ENCODE peak calls at places on chromosome 9, in seven cellular contexts. B, O, K, Z, V, L and F are unnamed samples.

GRCh38 chr9:22790329-22790728 is 343.7 kb downstream of the DMRTA1 start:
- DNase-seq in Z (no peak), O (no peak), K (peak), L (no peak), V (no peak), B (no peak), F (no peak)

GRCh38 chr9:89483592-89484474 is 14.1 kb downstream of the SEMA4D start:
- DNase-seq in K (no peak), B (peak), L (peak), Z (peak), V (no peak), O (peak), F (no peak)

GRCh38 chr9:127954831-127955293 is 17.2 kb upstream of the DPM2 start:
- DNase-seq in L (no peak), O (no peak), Z (no peak), B (no peak), K (no peak), V (peak), F (no peak)

GRCh38 chr9:137077010-137077747 is at the start of gene UAP1L1:
- DNase-seq in L (peak), O (peak), B (peak), K (peak), V (peak), Z (peak), F (no peak)

GRCh38 chr9:121581775-121582600 is 69.4 kb upstream of the DAB2IP start:
- DNase-seq in B (no peak), K (no peak), V (peak), Z (no peak), O (no peak), L (no peak), F (no peak)

GRCh38 chr9:137063311-137064026 is 6.9 kb downstream of the SAPCD2 start:
- DNase-seq in Z (no peak), B (no peak), O (no peak), L (no peak), K (no peak), V (no peak), F (no peak)

GRCh38 chr9:132268725-132269352 is 85.9 kb downstream of the SETX start:
- DNase-seq in V (peak), B (peak), L (peak), Z (peak), O (peak), K (no peak), F (peak)

GRCh38 chr9:24602687-24603352 is 57.1 kb upstream of the IZUMO3 start:
- DNase-seq in Z (no peak), V (no peak), K (no peak), B (no peak), L (no peak), O (no peak), F (no peak)

GRCh38 chr9:113935677-113936380 is 59.7 kb downstream of the ZNF618 start:
- DNase-seq in O (no peak), Z (no peak), K (no peak), B (no peak), V (no peak), L (no peak), F (no peak)

GRCh38 chr9:99445377-99445891 is 223.4 kb downstream of the SEC61B start:
- DNase-seq in V (no peak), O (no peak), K (no peak), L (no peak), B (no peak), Z (no peak), F (no peak)

GRCh38 chr9:3887121-3887797 is 361.5 kb upstream of the RFX3 start:
- DNase-seq in O (no peak), K (no peak), V (no peak), Z (no peak), B (no peak), L (no peak), F (no peak)

GRCh38 chr9:80208662-80209061 is 636.9 kb downstream of the TLE4 start:
- DNase-seq in L (no peak), O (no peak), V (no peak), K (no peak), Z (no peak), B (no peak), F (no peak)

GRCh38 chr9:27572036-27572435 is 1.2 kb downstream of the C9orf72 start:
- DNase-seq in K (no peak), L (no peak), V (no peak), Z (no peak), O (no peak), B (no peak), F (no peak)

GRCh38 chr9:93678199-93679019 is 102.0 kb downstream of the PHF2 start:
- DNase-seq in B (no peak), Z (no peak), V (peak), L (no peak), O (peak), K (peak), F (no peak)

GRCh38 chr9:136285501-136286358 is 18.2 kb downstream of the CCDC187 start:
- DNase-seq in K (no peak), L (no peak), V (no peak), Z (no peak), B (no peak), O (no peak), F (no peak)

GRCh38 chr9:137218754-137219271 is 3.2 kb downstream of the RNF208 start:
- DNase-seq in O (peak), V (no peak), B (no peak), Z (no peak), K (no peak), L (no peak), F (peak)

GRCh38 chr9:133119039-133119438 is 2.0 kb downstream of the RALGDS start:
- DNase-seq in K (no peak), B (no peak), O (no peak), L (no peak), V (peak), Z (no peak), F (no peak)

GRCh38 chr9:7293091-7293490 is 506.5 kb downstream of the DMAC1 start:
- DNase-seq in L (no peak), B (no peak), Z (no peak), K (no peak), V (no peak), O (no peak), F (no peak)

GRCh38 chr9:112858625-112859147 is 32.0 kb downstream of the SLC46A2 start:
- DNase-seq in Z (no peak), O (no peak), L (no peak), V (no peak), K (no peak), B (no peak), F (no peak)

GRCh38 chr9:89614319-89614892 is 9.6 kb downstream of the GADD45G start:
- DNase-seq in O (no peak), B (no peak), L (no peak), K (no peak), V (no peak), Z (no peak), F (no peak)

GRCh38 chr9:114299286-114300152 is 23.4 kb upstream of the ORM1 start:
- DNase-seq in Z (no peak), V (peak), B (no peak), O (no peak), K (peak), L (no peak), F (no peak)

GRCh38 chr9:34272146-34272545 is 56.9 kb downstream of the KIF24 start:
- DNase-seq in V (no peak), O (no peak), L (no peak), Z (no peak), K (no peak), B (no peak), F (no peak)

GRCh38 chr9:35690447-35691324 is 961 bp upstream of the TPM2 start:
- DNase-seq in L (no peak), Z (no peak), O (peak), K (peak), V (peak), B (peak), F (no peak)